ENCODE peak calls at places on chromosome 2, in ten cellular contexts. Q is PC-9; E is HL-60; Z is adrenal gland; V is colonic mucosa; P is uterus; X is left lung; N is RWPE1; F is body of pancreas; Y is CD8-positive, alpha-beta T cell. W is an unnamed sample.

GRCh38 chr2:148526509-148527346 is 117.8 kb upstream of the EPC2 start:
- DNase-seq in P (no peak), F (no peak), V (no peak), Y (no peak), Q (no peak), N (no peak), X (no peak), E (no peak), Z (no peak), W (no peak)

GRCh38 chr2:202660796-202661195 is 26.0 kb downstream of the FAM117B start:
- DNase-seq in N (no peak), E (no peak), P (no peak), Q (no peak), V (no peak), Y (no peak), Z (peak; percentile 43), F (no peak), X (no peak), W (no peak)

GRCh38 chr2:24856791-24857211 is 63.2 kb downstream of the ADCY3 start:
- DNase-seq in Q (no peak), N (no peak), Z (no peak), V (no peak), E (no peak), Y (no peak), F (no peak), X (no peak), P (no peak), W (no peak)

GRCh38 chr2:5231287-5231686 is 460.9 kb upstream of the SOX11 start:
- DNase-seq in P (no peak), F (no peak), X (no peak), Q (no peak), N (no peak), Z (no peak), Y (no peak), E (no peak), V (no peak), W (no peak)

GRCh38 chr2:36169843-36170242 is 185.7 kb upstream of the CRIM1 start:
- DNase-seq in F (no peak), Z (no peak), P (no peak), E (no peak), N (no peak), X (no peak), Y (no peak), V (no peak), Q (no peak), W (no peak)

GRCh38 chr2:42256502-42256901 is 87.3 kb downstream of the EML4 start:
- DNase-seq in N (no peak), P (no peak), Y (no peak), Z (no peak), F (no peak), X (no peak), E (no peak), Q (no peak), V (no peak), W (no peak)

GRCh38 chr2:64474200-64474630 is 20.3 kb downstream of the LGALSL start:
- DNase-seq in Y (no peak), F (no peak), Z (no peak), X (no peak), V (no peak), E (no peak), N (no peak), P (no peak), Q (no peak), W (no peak)

GRCh38 chr2:174585111-174585510 is 12.5 kb downstream of the WIPF1 start:
- DNase-seq in Y (no peak), P (no peak), F (no peak), Z (no peak), E (no peak), N (no peak), X (no peak), V (no peak), Q (no peak), W (no peak)

GRCh38 chr2:173254659-173255058 is 100.0 kb upstream of the CDCA7 start:
- DNase-seq in V (no peak), E (no peak), X (no peak), P (no peak), Z (no peak), Y (no peak), Q (no peak), F (no peak), N (peak; percentile 59), W (peak; percentile 49)

GRCh38 chr2:96203130-96204028 is 5.2 kb downstream of the STARD7 start:
- DNase-seq in V (no peak), X (no peak), Y (no peak), P (no peak), Z (no peak), Q (no peak), N (no peak), F (no peak), E (no peak), W (no peak)

GRCh38 chr2:8058652-8059051 is 623.2 kb upstream of the ID2 start:
- DNase-seq in Y (no peak), N (no peak), V (no peak), X (no peak), F (no peak), Z (no peak), P (no peak), E (peak; percentile 39), Q (no peak), W (no peak)

GRCh38 chr2:120381192-120381591 is 35.3 kb downstream of the INHBB start:
- DNase-seq in F (no peak), P (no peak), Z (no peak), Y (no peak), V (no peak), N (no peak), X (no peak), Q (no peak), E (no peak), W (no peak)

GRCh38 chr2:20282916-20283592 is 58.1 kb upstream of the SDC1 start:
- DNase-seq in E (no peak), Y (no peak), P (peak; percentile 53), Z (peak; percentile 92), X (no peak), V (no peak), N (no peak), F (peak; percentile 74), Q (no peak), W (no peak)

DNA sequence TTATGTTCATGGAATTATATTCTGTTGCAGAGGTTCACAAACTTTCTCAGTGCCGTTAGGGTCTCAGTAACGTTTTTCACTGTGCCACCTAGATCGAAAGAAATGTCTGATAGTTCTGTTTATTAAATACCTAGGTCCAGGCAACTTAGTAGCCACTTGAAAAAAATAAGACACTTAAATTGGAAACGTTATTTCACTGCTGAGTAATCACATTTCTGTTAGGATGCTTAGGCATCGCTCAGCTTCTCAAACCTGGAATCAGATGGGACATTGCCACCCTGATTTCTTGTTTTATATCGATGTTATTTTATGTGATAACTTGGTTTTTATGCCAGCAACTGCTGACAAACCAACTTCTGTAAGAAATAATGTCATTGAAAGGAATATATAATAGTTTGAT is 36.0 kb downstream of the ACTR3 start:
- DNase-seq in F (no peak), X (no peak), P (no peak), N (no peak), Y (no peak), Z (no peak), Q (no peak), V (no peak), E (no peak), W (no peak)
- H3K27ac ChIP-seq in F (no peak overlapping the region), X (no peak overlapping the region), P (no peak overlapping the region), N (no peak overlapping the region), Y (no peak overlapping the region), Z (no peak overlapping the region), Q (no peak overlapping the region), V (no peak overlapping the region), E (no peak overlapping the region), W (no peak overlapping the region)

DNA sequence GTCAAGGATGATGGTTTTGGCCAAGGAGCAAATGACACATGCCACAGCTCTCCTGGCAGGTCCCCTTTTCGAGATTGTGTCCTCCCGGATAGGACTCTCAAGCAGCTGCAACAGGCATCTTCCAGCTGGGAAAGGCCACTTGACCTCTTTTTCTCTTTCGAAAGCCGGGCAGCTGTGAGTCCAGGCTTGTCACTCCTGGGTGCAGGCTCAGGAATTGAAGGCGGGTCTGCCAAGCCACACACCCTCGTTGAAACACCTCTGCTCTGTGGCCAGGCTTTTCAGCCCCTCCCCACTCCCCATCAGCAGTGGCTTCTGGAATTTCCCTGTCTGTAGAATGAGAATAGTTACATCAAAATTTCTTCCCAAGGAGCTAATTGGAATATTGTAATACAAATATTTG is 98.1 kb downstream of the CCDC138 start:
- DNase-seq in V (no peak), Q (no peak), P (no peak), X (peak; percentile 43), N (no peak), Z (no peak), F (no peak), Y (no peak), E (no peak), W (no peak)
- H3K27ac ChIP-seq in V (no peak overlapping the region), Q (no peak overlapping the region), P (no peak overlapping the region), X (no peak overlapping the region), N (no peak overlapping the region), Z (no peak overlapping the region), F (no peak overlapping the region), Y (no peak overlapping the region), E (no peak overlapping the region), W (no peak overlapping the region)

DNA sequence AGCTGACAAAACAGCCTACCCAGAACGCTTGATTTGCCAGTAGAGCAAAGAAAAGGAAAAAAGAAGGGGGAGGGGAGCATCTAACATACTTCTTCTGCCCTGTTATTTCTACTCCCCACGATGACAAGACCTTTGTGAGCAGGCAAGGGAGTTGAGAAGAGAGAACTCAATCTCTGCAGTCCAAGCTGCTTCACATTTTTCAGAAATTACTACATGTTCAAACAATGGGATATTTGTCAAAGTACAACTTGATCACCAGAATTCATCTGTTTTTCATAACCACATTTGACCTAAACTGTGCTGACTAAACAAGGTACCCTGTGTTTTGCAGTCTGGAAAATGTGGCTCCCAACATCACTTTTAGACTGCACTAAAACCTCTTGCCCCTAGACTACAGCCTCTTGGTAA is 286.7 kb downstream of the EXOC6B start:
- DNase-seq in F (no peak), V (no peak), Y (no peak), P (no peak), Q (no peak), Z (no peak), N (no peak), E (no peak), X (no peak), W (no peak)
- H3K27ac ChIP-seq in F (no peak overlapping the region), V (no peak overlapping the region), Y (no peak overlapping the region), P (no peak overlapping the region), Q (no peak overlapping the region), Z (no peak overlapping the region), N (no peak overlapping the region), E (no peak overlapping the region), X (no peak overlapping the region), W (no peak overlapping the region)

DNA sequence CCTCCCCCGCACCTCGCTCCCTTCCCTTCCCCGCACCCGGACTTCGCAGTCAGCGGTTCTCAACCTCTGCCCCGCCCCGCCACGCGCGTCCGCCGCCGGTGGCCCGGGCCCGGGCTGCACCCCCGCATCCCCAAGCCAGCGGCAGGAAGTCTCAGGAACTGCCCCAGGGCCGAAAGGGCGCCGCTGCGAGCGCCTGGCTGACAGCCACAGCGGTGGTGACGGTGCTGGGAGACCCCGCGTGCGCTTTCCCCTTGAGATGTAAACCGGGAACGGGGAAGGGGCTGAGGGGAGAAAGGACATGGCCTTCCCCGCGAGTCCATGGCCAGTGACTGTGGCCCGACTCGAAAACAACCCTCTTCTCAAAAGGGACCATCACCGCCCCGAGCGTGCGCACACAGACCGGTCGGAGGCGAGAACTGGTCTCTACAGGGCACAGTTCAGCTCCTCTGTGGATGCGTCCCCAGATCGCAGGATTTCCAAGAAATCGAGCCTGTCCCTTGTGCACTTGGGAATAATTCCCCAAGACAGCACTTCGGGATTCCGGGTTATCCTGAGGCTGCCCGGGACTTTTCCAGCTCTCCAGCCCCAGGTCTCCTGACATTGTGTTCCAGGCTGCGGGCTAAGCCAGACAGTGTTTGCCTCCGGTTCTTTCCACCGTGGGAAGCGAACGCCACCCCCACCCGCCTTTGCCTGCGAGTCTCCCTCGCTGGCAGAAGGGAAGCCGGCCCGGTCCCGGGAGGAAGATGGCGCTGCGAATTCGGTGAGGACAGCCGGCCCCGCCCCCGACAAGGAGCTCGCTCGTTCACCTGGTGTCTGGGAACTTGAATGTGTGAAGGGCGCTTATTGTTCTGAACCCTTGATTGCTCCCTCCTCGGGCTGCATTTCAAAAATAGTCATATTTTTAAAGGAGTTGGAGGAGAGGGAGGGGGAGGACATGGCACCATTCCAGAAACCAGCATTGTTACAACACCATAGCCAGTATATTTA is 2.7 kb downstream of the LRATD1 start:
- DNase-seq in V (peak; percentile 89), N (peak; percentile 82), Y (no peak), X (peak; percentile 70), P (peak; percentile 68), F (peak; percentile 84), E (no peak), Q (peak; percentile 74), Z (peak; percentile 75), W (peak; percentile 44)
- H3K27ac ChIP-seq in V (peak overlapping the region; percentile 78), N (peak overlapping the region; percentile 82), Y (no peak overlapping the region), X (peak overlapping the region; percentile 72), P (peak overlapping the region; percentile 84), F (peak overlapping the region; percentile 91), E (no peak overlapping the region), Q (peak overlapping the region; percentile 47), Z (peak overlapping the region; percentile 58), W (peak overlapping the region; percentile 78)

W was measured in epithelial cell of prostate.